ENCODE peak calls at places on chromosome 7, in eight cellular contexts. K, R, T, G, W, N, O and X are unnamed samples.

GRCh38 chr7:104296900-104297299 is 31.5 kb upstream of the LHFPL3 start:
- DNase-seq in W (no peak), T (no peak), G (no peak), R (no peak), K (no peak), N (no peak), O (no peak), X (no peak)

GRCh38 chr7:158452331-158452730 is 135.3 kb downstream of the PTPRN2 start:
- DNase-seq in O (no peak), K (no peak), R (no peak), G (no peak), N (no peak), T (no peak), W (no peak), X (no peak)

GRCh38 chr7:67021260-67021659 is 24.6 kb downstream of the TYW1 start:
- DNase-seq in O (no peak), W (no peak), N (no peak), K (no peak), G (no peak), T (no peak), R (no peak), X (no peak)

GRCh38 chr7:11923376-11923922 is 91.5 kb upstream of the THSD7A start:
- DNase-seq in G (no peak), N (no peak), T (no peak), O (no peak), R (no peak), K (no peak), W (no peak), X (no peak)

GRCh38 chr7:118195837-118196474 is 12.0 kb downstream of the LSM8 start:
- DNase-seq in G (no peak), R (peak), W (peak), N (no peak), K (no peak), T (peak), O (peak), X (peak)

GRCh38 chr7:79968249-79968648 is 166.4 kb upstream of the GNAI1 start:
- DNase-seq in R (no peak), G (no peak), N (no peak), T (no peak), K (no peak), W (no peak), O (no peak), X (no peak)

GRCh38 chr7:138564365-138564764 is 104.3 kb downstream of the TRIM24 start:
- DNase-seq in T (peak), O (no peak), W (peak), G (no peak), N (no peak), R (no peak), K (no peak), X (no peak)

GRCh38 chr7:139231513-139232376 is 708 bp downstream of the UBN2 start:
- DNase-seq in T (peak), K (no peak), W (peak), N (peak), R (peak), G (no peak), O (peak), X (peak)

GRCh38 chr7:70189776-70190175 is 591.5 kb downstream of the AUTS2 start:
- DNase-seq in T (no peak), K (no peak), R (no peak), N (no peak), G (no peak), W (peak), O (peak), X (no peak)

GRCh38 chr7:137454169-137455166 is 110.9 kb upstream of the PTN start:
- DNase-seq in T (peak), R (peak), G (no peak), N (no peak), K (no peak), O (peak), W (peak), X (peak)

GRCh38 chr7:155918720-155919399 is 106.6 kb upstream of the SHH start:
- DNase-seq in N (peak), O (no peak), T (peak), W (peak), R (peak), K (no peak), G (peak), X (peak)

GRCh38 chr7:76509931-76510877 is at the start of gene UPK3B:
- DNase-seq in O (no peak), K (no peak), R (no peak), G (no peak), T (peak), W (peak), N (no peak), X (no peak)

GRCh38 chr7:153370092-153370491 is 610.5 kb downstream of the ACTR3B start:
- DNase-seq in T (no peak), K (no peak), O (no peak), R (no peak), W (no peak), N (no peak), G (no peak), X (no peak)

GRCh38 chr7:82530361-82530760 is 86.8 kb upstream of the CACNA2D1 start:
- DNase-seq in T (no peak), R (peak), N (no peak), G (no peak), O (no peak), W (peak), K (no peak), X (no peak)

DNA sequence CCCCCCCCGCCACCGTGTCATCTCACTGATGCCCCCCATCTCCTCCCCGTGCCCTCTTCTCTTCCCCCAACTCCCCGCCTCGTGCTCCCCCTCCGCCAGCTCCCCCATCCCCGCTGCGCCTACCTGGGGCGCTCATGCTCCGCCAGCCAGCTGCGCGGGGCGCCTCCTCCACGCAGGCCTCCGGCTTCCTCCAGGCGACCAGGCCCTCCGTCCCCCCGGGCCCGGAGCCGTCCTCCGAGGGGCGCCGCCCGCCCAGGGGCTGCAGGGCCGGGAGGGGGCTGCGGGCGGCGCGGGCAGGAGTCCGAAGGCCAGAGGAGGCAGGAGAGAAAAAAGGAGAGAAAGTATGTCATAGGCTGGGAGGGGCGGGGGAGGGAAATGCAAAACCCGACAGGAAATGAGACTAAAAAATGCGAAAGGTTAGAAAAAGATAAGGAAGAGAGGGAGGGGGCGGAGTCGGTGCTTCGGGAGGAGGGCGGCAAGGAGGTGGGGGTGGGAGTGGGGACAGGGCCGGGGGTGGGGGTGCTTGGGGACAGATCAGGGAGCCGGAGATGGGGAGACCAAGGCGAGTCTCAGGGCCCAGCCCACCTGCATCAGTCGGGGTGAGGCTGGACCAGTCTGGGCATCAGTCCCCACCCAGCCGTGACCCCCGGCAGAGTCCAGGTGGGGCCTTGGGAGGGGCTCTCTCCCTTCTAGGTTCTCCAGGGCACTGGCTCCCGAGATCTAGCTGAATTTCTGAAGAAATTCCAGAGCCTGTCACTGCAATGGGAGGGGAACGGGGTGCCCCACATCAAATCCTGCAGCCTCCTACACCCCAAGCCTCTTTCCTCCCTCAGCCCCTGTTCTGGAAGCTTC is at the start of gene CARD11:
- DNase-seq in W (peak), T (peak), N (no peak), G (no peak), O (no peak), K (no peak), R (no peak), X (no peak)
- TF ChIP-seq CTCF in W (no peak), T (no peak), N (no peak), G (no peak), O (no peak), K (no peak), R (no peak), X (no peak)

DNA sequence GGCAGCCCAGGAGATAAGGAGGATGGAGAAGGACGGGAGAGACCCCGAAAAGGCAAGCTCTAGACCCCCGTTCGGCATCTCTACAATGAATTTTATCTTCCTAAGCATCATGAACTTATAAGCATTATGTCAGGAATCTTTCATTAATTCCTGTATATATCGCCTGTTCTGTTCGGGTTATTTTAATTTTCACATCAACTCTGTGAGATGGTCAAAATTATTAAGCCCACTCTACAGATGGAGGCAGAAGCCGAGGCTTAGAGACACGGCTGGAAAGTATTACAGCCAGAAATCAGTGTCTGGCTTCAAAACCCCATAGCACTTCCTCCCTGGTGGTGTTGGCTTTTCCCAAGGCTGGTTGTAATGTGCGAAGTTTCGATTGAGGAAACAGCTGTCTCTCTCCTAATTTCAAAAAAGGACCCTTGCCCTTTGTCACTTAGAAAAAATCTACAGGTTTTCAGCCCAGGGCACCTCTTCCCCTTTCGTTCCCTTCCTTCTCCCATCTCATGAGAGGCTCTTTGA is 1.5 kb upstream of the GRM8 start:
- DNase-seq in T (no peak), G (no peak), N (no peak), O (no peak), K (no peak), W (no peak), R (no peak), X (no peak)
- H3K4me3 ChIP-seq in T (no peak), G (peak), N (peak), O (no peak), K (no peak), W (no peak), R (no peak), X (no peak)

DNA sequence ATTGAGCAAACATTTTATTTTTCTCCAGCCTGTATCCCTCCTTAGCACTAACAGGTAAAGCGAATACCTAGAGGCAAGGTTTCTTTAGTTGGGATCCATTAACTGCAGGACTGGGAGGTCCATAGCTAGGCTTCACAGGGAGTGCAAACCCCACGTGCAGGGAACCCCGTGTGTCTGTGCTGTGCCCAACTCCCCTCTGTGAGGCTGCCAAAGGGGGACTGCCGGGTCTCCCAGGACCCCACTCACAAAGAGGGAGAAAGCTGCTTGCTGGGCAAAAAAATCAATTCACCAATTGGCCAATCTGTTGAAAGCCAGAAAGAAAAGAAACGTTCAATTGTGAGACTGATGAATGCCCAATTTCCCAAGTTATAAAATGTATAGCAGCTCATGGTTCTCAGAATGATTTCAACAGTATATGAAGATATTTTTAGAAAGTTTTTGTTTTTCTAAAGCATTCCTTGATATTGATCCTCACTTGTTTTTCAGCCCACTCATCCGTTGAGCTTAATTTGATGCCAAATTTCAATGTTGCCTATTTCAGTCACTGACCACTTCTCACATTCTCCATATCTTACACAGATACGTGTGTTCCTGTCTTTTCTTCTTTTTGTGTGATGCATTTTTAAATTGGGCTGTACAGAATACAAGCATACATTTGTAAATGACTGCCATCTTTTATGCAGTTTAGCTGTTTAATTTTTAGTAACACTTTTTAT is 202.7 kb upstream of the PRSS58 start:
- DNase-seq in K (no peak), W (peak), N (no peak), G (no peak), O (peak), R (no peak), T (no peak), X (peak)
- TF ChIP-seq CTCF in K (no peak), W (no peak), N (no peak), G (no peak), O (no peak), R (no peak), T (no peak), X (no peak)

GRCh38 chr7:69182596-69183467 is 415.4 kb upstream of the AUTS2 start:
- DNase-seq in O (no peak), K (no peak), R (no peak), T (no peak), W (no peak), N (no peak), G (no peak), X (no peak)
- H3K4me3 ChIP-seq in O (no peak), K (no peak), R (no peak), T (no peak), W (no peak), N (no peak), G (no peak), X (no peak)